ENCODE peak calls at places on chromosomes 16 and 17, in seven cellular contexts. Q is tibial nerve, X is esophagus muscularis mucosa, S is aorta, O is pancreas, H is tibial artery, R is uterus. M is an unnamed sample.

GRCh38 chr16:75821117-75821516 is 94.8 kb upstream of the CPHXL start:
- DNase-seq in X (no peak), S (no peak), O (no peak), R (no peak), Q (no peak), H (no peak), M (no peak)

GRCh38 chr16:28473714-28474265 is 1.7 kb upstream of the NPIPB7 start:
- DNase-seq in X (no peak), H (no peak), R (no peak), S (peak; percentile 15), O (no peak), Q (no peak), M (no peak)

GRCh38 chr17:17511971-17512858 is 16.0 kb upstream of the RASD1 start:
- DNase-seq in H (no peak), Q (no peak), X (no peak), R (peak; percentile 47), O (no peak), S (peak; percentile 81), M (no peak)

GRCh38 chr17:72380737-72381136 is 259.9 kb downstream of the SOX9 start:
- DNase-seq in X (no peak), R (no peak), Q (no peak), H (no peak), O (no peak), S (no peak), M (no peak)

GRCh38 chr17:38735161-38735997 is 5.2 kb downstream of the CISD3 start:
- DNase-seq in O (peak; percentile 69), H (no peak), X (no peak), S (peak; percentile 92), R (peak; percentile 69), Q (no peak), M (no peak)

GRCh38 chr17:81460856-81461460 is 51.6 kb downstream of the ACTG1 start:
- DNase-seq in X (no peak), H (no peak), O (no peak), Q (no peak), S (no peak), R (no peak), M (peak; percentile 38)

GRCh38 chr17:62793919-62794665 is 14.0 kb downstream of the MARCHF10 start:
- DNase-seq in H (no peak), S (no peak), X (no peak), Q (no peak), R (no peak), O (no peak), M (no peak)

GRCh38 chr17:12627776-12628491 is 37.8 kb upstream of the MYOCD start:
- DNase-seq in S (no peak), Q (no peak), R (no peak), O (no peak), H (no peak), X (no peak), M (no peak)

GRCh38 chr16:73131153-73131862 is 83.4 kb upstream of the ZFHX3 start:
- DNase-seq in R (no peak), H (no peak), O (no peak), S (no peak), X (no peak), Q (no peak), M (no peak)

GRCh38 chr17:69711504-69711903 is 297.0 kb downstream of the MAP2K6 start:
- DNase-seq in R (no peak), O (no peak), S (no peak), H (no peak), Q (no peak), X (no peak), M (no peak)

GRCh38 chr17:83007504-83008475 is 71.6 kb upstream of the METRNL start:
- DNase-seq in Q (no peak), H (no peak), X (peak; percentile 75), S (no peak), O (no peak), R (no peak), M (no peak)

GRCh38 chr16:78122774-78123315 is 23.4 kb downstream of the WWOX start:
- DNase-seq in H (no peak), O (peak; percentile 30), S (no peak), R (no peak), Q (no peak), X (no peak), M (no peak)

GRCh38 chr16:75535211-75535843 is 581 bp downstream of the CHST5 start:
- DNase-seq in R (no peak), H (no peak), Q (no peak), X (no peak), O (no peak), S (no peak), M (no peak)

GRCh38 chr17:10699861-10700260 is 2.5 kb downstream of the ADPRM start:
- DNase-seq in R (no peak), S (no peak), X (no peak), Q (no peak), O (no peak), H (no peak), M (no peak)

GRCh38 chr17:33228548-33228947 is 64.5 kb downstream of the ASIC2 start:
- DNase-seq in H (no peak), O (no peak), X (no peak), S (no peak), R (no peak), Q (no peak), M (no peak)

GRCh38 chr16:19879241-19879792 is 5.3 kb downstream of the GPRC5B start:
- DNase-seq in X (no peak), Q (no peak), S (no peak), H (no peak), O (peak; percentile 30), R (no peak), M (no peak)

DNA sequence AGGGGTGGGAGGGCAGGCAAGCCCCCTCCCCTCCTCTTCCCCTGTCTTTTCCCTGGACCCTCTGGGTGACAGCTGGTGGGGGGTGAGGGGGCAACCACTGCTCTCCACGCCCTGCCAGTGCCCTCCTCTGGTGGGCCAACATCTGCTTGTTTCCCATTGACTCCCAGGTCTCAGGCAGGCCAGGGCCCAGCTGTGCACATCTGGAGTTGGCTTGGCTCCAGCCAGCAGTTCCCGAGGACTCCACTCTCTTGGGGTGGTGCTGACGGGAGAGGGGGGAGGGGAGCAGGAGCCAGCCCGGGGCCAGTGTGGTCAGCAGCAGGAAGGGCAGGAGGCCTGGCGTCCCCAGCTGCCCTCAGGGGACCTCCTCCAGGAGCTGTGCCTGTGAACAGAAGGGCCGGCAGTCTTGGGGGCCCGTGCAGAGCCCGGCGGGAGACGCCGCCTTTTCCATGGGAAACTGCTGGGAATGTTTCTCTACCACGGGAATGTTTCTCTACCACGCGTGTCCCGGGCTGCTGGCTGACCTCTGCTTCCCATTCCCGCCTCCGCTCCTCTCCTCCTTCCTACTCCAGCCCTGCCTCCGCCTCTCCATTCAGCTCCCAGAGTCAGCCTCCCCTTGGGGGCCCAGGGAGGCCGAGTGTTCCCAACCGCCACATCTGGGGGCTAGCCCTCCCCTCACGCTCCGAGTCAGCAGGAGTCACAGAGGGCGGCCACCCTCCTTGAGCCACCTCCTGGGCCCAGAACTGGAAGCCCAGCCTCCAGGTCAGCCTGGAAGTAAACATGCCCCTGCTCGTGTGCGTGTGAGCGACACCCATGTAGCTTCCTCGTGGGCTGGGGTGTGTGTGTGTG is 7.6 kb downstream of the CYGB start:
- DNase-seq in S (peak; percentile 89), H (peak; percentile 86), O (peak; percentile 33), X (no peak), Q (peak; percentile 84), R (peak; percentile 86), M (peak; percentile 72)
- H3K27ac ChIP-seq in S (peak overlapping the region; percentile 29), H (peak overlapping the region; percentile 83), O (no peak overlapping the region), X (peak overlapping the region; percentile 88), Q (peak overlapping the region; percentile 93), R (peak overlapping the region; percentile 95), M (peak overlapping the region; percentile 96)

DNA sequence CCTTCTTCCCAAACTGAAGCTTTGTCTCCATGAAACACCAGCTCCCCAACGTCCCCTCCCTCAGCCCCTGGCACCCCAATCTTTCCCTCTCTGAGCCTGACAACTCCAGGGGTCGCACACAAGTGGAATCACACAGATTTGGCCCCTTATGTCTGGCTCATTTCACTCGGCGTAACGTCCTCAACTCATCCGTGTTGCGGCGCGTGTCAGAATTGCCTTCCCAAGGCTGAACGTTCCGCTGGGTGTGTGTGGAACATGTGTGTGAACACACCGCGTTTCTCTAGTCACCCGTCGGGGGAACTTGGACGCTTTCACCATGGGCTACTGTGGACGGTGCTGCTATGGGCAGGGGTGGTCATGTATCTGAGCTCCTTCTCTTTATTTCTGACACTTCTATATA is 45.0 kb downstream of the TBC1D16 start:
- DNase-seq in Q (no peak), S (no peak), O (no peak), H (no peak), R (no peak), X (no peak), M (no peak)
- H3K4me1 ChIP-seq in Q (peaks cover 3% of the 10 kb centered on the region), S (no peaks in the 10 kb centered on the region), O (peaks cover 37% of the 10 kb centered on the region), H (peaks cover 50% of the 10 kb centered on the region), R (no peaks in the 10 kb centered on the region), X (peaks cover 54% of the 10 kb centered on the region), M (peaks cover 13% of the 10 kb centered on the region)

GRCh38 chr16:53712065-53712464 is 8.1 kb downstream of the FTO start:
- DNase-seq in Q (no peak), X (no peak), H (no peak), R (no peak), O (no peak), S (no peak), M (no peak)
- H3K27ac ChIP-seq in Q (no peak overlapping the region), X (no peak overlapping the region), H (no peak overlapping the region), R (no peak overlapping the region), O (no peak overlapping the region), S (no peak overlapping the region), M (no peak overlapping the region)

DNA sequence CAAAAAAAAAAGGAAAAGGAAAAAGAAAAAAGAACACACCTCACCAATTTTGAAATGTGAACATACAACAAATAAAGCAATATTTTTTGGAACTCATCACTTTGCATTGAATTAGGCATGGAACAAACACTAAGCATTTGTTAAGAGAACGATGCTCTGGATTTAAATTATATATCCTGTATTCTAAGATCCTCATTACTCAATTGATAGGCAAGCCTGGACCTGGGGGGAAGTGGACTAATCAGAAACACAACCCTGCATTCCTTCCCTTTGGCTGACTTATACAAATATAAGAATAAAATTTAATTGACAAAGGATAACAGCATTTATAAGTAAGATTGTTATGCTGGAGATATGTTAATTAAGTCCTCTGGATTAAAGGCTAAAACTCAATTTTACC is 2.2 kb downstream of the GJC1 start:
- DNase-seq in O (no peak), S (no peak), X (no peak), R (no peak), H (no peak), Q (no peak), M (no peak)
- H3K4me1 ChIP-seq in O (peaks cover 4% of the 10 kb centered on the region), S (no peaks in the 10 kb centered on the region), X (peaks cover 55% of the 10 kb centered on the region), R (no peaks in the 10 kb centered on the region), H (peaks cover 16% of the 10 kb centered on the region), Q (no peaks in the 10 kb centered on the region), M (peaks cover 4% of the 10 kb centered on the region)

DNA sequence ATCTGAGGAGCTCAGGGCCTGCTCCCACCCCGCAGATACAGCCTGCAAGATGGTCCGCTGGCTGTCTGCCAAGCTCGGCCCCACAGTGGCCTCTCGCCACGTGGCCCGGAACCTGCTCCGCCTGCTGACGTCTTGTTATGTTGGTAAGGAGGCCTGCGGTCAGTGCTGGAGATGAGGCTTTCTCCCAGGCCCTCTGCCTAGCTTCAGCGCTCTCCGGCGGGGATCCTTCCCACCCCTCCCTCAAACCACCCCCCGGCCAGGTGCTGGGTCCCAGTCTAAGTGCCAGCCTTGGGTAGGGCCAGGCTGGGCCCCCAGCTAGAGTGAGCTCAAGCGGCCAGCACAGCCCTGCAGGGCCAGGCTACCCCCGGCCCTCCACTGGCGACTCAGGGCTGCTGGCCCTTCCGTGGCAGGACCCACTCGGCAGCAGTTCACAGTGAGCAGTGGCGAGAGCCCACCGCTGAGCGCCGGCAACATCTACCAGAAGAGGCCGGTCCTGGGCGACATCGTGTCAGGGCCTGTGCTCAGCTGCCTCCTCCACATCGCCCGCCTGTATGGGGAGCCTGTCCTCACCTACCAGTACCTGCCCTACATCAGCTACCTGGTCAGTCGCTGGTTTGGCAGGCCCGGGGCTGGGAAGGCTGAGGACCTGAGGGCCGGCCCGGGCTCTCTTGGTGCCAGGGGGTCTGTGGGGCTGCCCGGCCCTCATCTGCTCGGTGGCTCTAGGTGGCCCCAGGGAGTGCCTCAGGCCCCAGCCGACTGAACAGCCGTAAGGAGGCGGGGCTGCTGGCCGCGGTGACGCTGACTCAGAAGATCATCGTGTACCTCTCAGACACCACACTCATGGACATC is 6.1 kb downstream of the WDR81 start:
- DNase-seq in O (no peak), Q (peak; percentile 94), S (peak; percentile 93), H (peak; percentile 90), X (no peak), R (peak; percentile 95), M (peak; percentile 66)
- H3K27ac ChIP-seq in O (no peak overlapping the region), Q (peak overlapping the region; percentile 89), S (no peak overlapping the region), H (peak overlapping the region; percentile 71), X (peak overlapping the region; percentile 85), R (peak overlapping the region; percentile 98), M (peak overlapping the region; percentile 43)